ENCODE peak calls at places on chromosomes 13 and 19, in seven cellular contexts. V is IMR-90, I is mesenchymal stem cell, W is neuronal stem cell, H is H9, Q is H1, E is trophoblast cell. J is an unnamed sample.

GRCh38 chr13:101393140-101393539 is 23.2 kb downstream of the NALCN start:
- DNase-seq in H (no peak), W (no peak), Q (no peak), I (no peak), V (no peak), E (no peak), J (no peak)

GRCh38 chr19:14517840-14518505 is at the start of gene DNAJB1:
- DNase-seq in V (peak), H (no peak), E (peak), I (peak), Q (peak), W (no peak), J (peak)

GRCh38 chr19:1747285-1748114 is 5.8 kb upstream of the ONECUT3 start:
- DNase-seq in I (peak), H (peak), Q (no peak), E (no peak), V (peak), W (no peak), J (peak)

GRCh38 chr13:59679239-59679638 is 484.5 kb downstream of the DIAPH3 start:
- DNase-seq in E (no peak), W (no peak), I (peak), V (no peak), Q (no peak), H (no peak), J (peak)

GRCh38 chr13:109130093-109130835 is 500.9 kb downstream of the MYO16 start:
- DNase-seq in W (no peak), E (no peak), H (no peak), V (no peak), Q (no peak), I (no peak), J (peak)

GRCh38 chr19:2702170-2703076 is at the start of gene GNG7:
- DNase-seq in H (peak), W (peak), Q (peak), V (peak), I (peak), E (peak), J (peak)

GRCh38 chr19:3359850-3360493 is 6.4 kb upstream of the NFIC start:
- DNase-seq in H (no peak), E (no peak), W (no peak), I (no peak), V (no peak), Q (no peak), J (no peak)

GRCh38 chr19:4550479-4551050 is 8.9 kb downstream of the SEMA6B start:
- DNase-seq in E (no peak), Q (no peak), W (no peak), H (no peak), I (no peak), V (no peak), J (no peak)

GRCh38 chr19:14405758-14406644 is 13.1 kb downstream of the DDX39A start:
- DNase-seq in E (peak), W (peak), V (peak), H (peak), I (peak), Q (peak), J (peak)

GRCh38 chr13:91111476-91112190 is 235.9 kb upstream of the MIR17HG start:
- DNase-seq in E (no peak), W (no peak), V (no peak), H (no peak), Q (no peak), I (no peak), J (no peak)

GRCh38 chr13:40508112-40508511 is 158.3 kb downstream of the FOXO1 start:
- DNase-seq in I (peak), Q (no peak), V (no peak), H (no peak), E (no peak), W (no peak), J (no peak)

GRCh38 chr13:44106231-44107152 is 226.8 kb downstream of the LACC1 start:
- DNase-seq in W (no peak), H (no peak), V (no peak), Q (no peak), E (peak), I (no peak), J (no peak)

GRCh38 chr13:95185851-95186250 is 115.4 kb downstream of the ABCC4 start:
- DNase-seq in I (no peak), W (no peak), Q (no peak), H (no peak), E (no peak), V (no peak), J (peak)

GRCh38 chr19:49861127-49861526 is 6.2 kb downstream of the PNKP start:
- DNase-seq in V (no peak), I (no peak), H (peak), W (no peak), Q (peak), E (peak), J (no peak)

GRCh38 chr13:81140675-81141074 is 799.7 kb upstream of the SPRY2 start:
- DNase-seq in E (no peak), I (no peak), Q (no peak), V (no peak), W (no peak), H (no peak), J (peak)

DNA sequence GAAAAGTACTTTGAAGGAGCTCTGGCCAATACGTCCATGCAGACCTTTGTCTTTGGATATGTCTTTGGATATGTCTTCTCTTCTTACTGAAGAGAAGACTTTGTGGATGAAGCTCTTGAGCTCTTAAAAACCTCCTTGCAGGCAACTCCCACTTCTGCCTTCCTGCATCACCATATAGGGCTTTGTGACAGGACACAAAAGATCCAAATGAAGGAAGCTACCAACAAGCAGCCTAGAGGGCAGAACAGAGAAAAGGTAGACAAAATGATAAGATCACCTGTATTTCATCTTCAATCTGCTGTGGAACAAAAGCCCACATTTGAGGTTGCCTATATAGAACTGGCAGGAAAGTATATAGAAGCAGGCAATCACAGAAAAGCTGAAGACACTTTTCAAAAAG is 42.6 kb downstream of the N4BP2L1 start:
- DNase-seq in I (no peak), E (no peak), H (no peak), W (no peak), Q (no peak), V (no peak), J (no peak)
- H4K8ac ChIP-seq in I (no peak), E (no peak), H (no peak), W (no peak), Q (no peak), V (no peak), J (no peak)

GRCh38 chr13:43005460-43006236 is 13.6 kb upstream of the EPSTI1 start:
- DNase-seq in Q (no peak), H (no peak), V (peak), W (no peak), I (no peak), E (no peak), J (no peak)
- H4K8ac ChIP-seq in Q (no peak), H (no peak), V (no peak), W (no peak), I (no peak), E (no peak), J (no peak)

DNA sequence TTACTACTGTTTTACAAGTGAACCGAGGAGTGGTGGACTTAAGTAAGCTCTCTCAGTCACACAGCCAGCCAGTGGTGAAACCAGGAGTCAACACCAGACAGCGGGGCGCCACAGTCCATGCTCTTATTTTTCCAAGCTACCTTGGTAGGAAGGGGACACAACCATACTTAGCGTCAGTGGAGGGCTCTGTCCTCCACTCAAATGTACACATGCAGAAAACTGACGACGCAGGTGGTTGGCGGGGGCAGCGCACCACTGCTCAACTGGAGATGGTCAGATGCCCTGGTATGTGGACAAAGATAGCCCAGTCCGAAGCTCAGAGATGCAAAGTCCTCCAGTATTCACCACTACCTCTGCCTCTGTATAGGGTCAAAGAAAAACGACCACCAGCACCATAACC is 1.1 kb downstream of the ZNF667 start:
- DNase-seq in V (no peak), H (no peak), E (no peak), I (no peak), Q (no peak), W (no peak), J (no peak)
- H4K8ac ChIP-seq in V (no peak), H (no peak), E (no peak), I (no peak), Q (no peak), W (no peak), J (no peak)

GRCh38 chr19:10362259-10362658 is 18.1 kb downstream of the TYK2 start:
- DNase-seq in W (no peak), Q (peak), I (no peak), V (no peak), E (no peak), H (no peak), J (no peak)
- H4K8ac ChIP-seq in W (no peak), Q (peak), I (no peak), V (no peak), E (no peak), H (no peak), J (no peak)

DNA sequence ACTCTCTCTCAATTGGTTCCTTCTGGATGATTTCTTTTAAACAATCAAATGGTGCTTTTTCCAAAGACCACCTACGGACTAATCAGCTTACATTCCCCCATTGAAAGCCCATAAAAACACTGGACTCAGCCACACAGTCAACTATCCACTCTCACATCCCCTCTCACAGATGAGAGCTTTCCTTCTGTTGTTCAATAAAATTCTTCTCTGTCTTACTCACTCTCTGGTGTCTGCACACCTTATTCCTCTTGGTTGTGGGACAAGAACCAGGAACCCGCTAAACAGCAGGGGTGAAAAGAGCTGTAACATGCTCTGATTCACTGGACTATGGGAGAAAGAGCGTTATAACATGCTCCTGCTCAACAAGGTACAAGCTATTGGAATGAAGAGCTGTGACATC is 2896.2 kb downstream of the PCDH9 start:
- DNase-seq in E (no peak), I (no peak), H (no peak), Q (no peak), W (peak), V (no peak), J (peak)
- H4K8ac ChIP-seq in E (no peak), I (no peak), H (no peak), Q (no peak), W (no peak), V (no peak), J (no peak)

DNA sequence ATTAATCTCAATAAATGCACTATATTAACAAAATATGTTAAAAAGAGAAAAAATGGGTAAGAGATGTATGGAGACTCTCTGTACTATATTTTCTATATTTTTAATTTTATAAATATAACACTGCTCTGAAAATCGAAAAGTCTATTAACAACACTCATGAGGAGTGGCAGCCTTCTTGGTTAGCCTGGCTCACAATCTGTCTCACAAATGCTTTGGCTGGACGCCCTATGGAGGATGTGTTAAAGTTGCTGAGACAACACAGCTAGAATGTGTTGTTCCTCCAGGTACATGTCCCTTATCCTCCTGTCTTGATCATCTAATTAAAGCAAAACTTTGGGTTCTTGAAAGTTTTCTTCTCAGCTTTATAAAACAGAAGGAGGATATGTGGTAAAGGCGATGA is 396.6 kb upstream of the PCDH20 start:
- DNase-seq in E (no peak), H (no peak), I (no peak), V (no peak), W (no peak), Q (no peak), J (no peak)
- H4K8ac ChIP-seq in E (no peak), H (no peak), I (no peak), V (no peak), W (no peak), Q (no peak), J (no peak)

DNA sequence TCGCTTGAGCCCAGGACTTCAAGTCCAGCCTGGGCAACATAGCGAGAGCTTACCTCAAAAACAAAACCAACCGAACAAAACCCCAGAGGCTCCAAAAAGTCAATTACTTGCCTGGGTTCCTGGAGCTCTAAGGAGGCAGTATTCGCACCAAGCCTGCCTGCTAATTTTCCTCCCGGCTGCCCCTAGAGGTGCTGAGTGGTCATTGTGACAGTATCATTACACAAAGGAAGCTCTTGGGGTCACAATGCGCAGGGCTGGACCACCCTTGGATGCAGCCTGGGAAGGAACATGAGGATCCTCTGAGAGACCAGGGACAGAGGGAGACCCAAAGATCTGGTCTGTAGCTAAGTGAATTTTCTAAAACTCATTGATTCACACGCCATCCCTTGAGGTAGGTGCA is 8.5 kb upstream of the PEX11G start:
- DNase-seq in I (peak), H (peak), E (no peak), V (no peak), W (no peak), Q (no peak), J (peak)
- H4K8ac ChIP-seq in I (peak), H (no peak), E (no peak), V (no peak), W (no peak), Q (no peak), J (no peak)

GRCh38 chr13:98626298-98626940 is 49.5 kb upstream of the STK24 start:
- DNase-seq in Q (peak), I (no peak), V (no peak), W (no peak), E (no peak), H (no peak), J (no peak)
- H4K8ac ChIP-seq in Q (no peak), I (no peak), V (no peak), W (no peak), E (no peak), H (no peak), J (no peak)